ENCODE peak calls at places on chromosomes 11 and 22, in eight cellular contexts. G is NCI-H748 treated with DMSO at 0.1 percent for 48 hours; K is fibroblast of pulmonary artery; T is stimulated activated CD8-positive, alpha-beta memory T cell treated with anti-CD3 and anti-CD28 coated beads, Interleukin-4, amount 100 ng/mL, for 24 hours; N is stimulated activated CD4-positive, alpha-beta T cell treated with anti-CD3 and anti-CD28 coated beads, Interleukin-1b, Interleukin-23, amount 100 ng/mL, for 24 hours; R is WTC11; P is C1 segment of cervical spinal cord; H is hepatic stellate cell. O is an unnamed sample.
A peak's percentile ranks its signal among the peaks of the same experiment; 100 is the strongest.

GRCh38 chr11:73314121-73314948 is 6.3 kb downstream of the ARHGEF17 start:
- DNase-seq in G (no peak), K (peak; percentile 73), T (no peak), N (no peak), R (peak; percentile 28), P (peak; percentile 58), H (peak; percentile 80), O (no peak)

GRCh38 chr22:40759294-40759840 is 59.8 kb downstream of the SLC25A17 start:
- DNase-seq in G (no peak), K (no peak), T (no peak), N (no peak), R (no peak), P (no peak), H (no peak), O (no peak)

GRCh38 chr22:38831166-38831945 is 12.5 kb downstream of the NPTXR start:
- DNase-seq in G (no peak), K (peak; percentile 75), T (no peak), N (no peak), R (no peak), P (no peak), H (no peak), O (no peak)

GRCh38 chr11:13222285-13222684 is 55.3 kb upstream of the BMAL1 start:
- DNase-seq in G (no peak), K (no peak), T (no peak), N (no peak), R (no peak), P (no peak), H (no peak), O (no peak)

GRCh38 chr11:11895672-11896071 is 53.9 kb downstream of the USP47 start:
- DNase-seq in G (no peak), K (peak; percentile 26), T (no peak), N (no peak), R (no peak), P (no peak), H (no peak), O (no peak)

GRCh38 chr22:39349506-39349966 is 255 bp upstream of the SYNGR1 start:
- DNase-seq in G (no peak), K (no peak), T (no peak), N (no peak), R (peak; percentile 56), P (peak; percentile 67), H (peak; percentile 66), O (no peak)

GRCh38 chr11:68461284-68461861 is 821 bp downstream of the PPP6R3 start:
- DNase-seq in G (peak; percentile 34), K (peak; percentile 35), T (no peak), N (no peak), R (no peak), P (peak; percentile 46), H (no peak), O (no peak)

GRCh38 chr11:1060885-1061616 is 13.6 kb upstream of the MUC2 start:
- DNase-seq in G (no peak), K (peak; percentile 71), T (no peak), N (no peak), R (no peak), P (no peak), H (peak; percentile 77), O (no peak)

GRCh38 chr11:1382831-1383607 is 6.7 kb upstream of the BRSK2 start:
- DNase-seq in G (peak; percentile 54), K (peak; percentile 70), T (peak; percentile 69), N (peak; percentile 44), R (peak; percentile 67), P (peak; percentile 69), H (peak; percentile 82), O (peak; percentile 60)

GRCh38 chr11:67451658-67451976 is 912 bp downstream of the GPR152 start:
- DNase-seq in G (no peak), K (no peak), T (no peak), N (no peak), R (no peak), P (no peak), H (no peak), O (no peak)

GRCh38 chr11:2927851-2928604 is 1.2 kb downstream of the PHLDA2 start:
- DNase-seq in G (no peak), K (peak; percentile 29), T (no peak), N (no peak), R (no peak), P (no peak), H (peak; percentile 72), O (no peak)

GRCh38 chr11:65182258-65183170 is 786 bp downstream of the CAPN1 start:
- DNase-seq in G (peak; percentile 18), K (peak; percentile 20), T (no peak), N (no peak), R (peak; percentile 81), P (peak; percentile 17), H (peak; percentile 50), O (no peak)

GRCh38 chr11:11993814-11994213 is 14.6 kb downstream of the DKK3 start:
- DNase-seq in G (no peak), K (peak; percentile 70), T (no peak), N (no peak), R (no peak), P (peak; percentile 53), H (peak; percentile 68), O (no peak)

GRCh38 chr11:41245184-41245583 is 214.3 kb downstream of the LRRC4C start:
- DNase-seq in G (no peak), K (no peak), T (no peak), N (no peak), R (no peak), P (no peak), H (no peak), O (no peak)

GRCh38 chr11:7968686-7969085 is 3.4 kb upstream of the NLRP10 start:
- DNase-seq in G (no peak), K (no peak), T (no peak), N (no peak), R (no peak), P (no peak), H (no peak), O (no peak)

GRCh38 chr11:132028380-132029240 is 658.2 kb downstream of the NTM start:
- DNase-seq in G (peak; percentile 52), K (peak; percentile 78), T (no peak), N (no peak), R (no peak), P (no peak), H (no peak), O (no peak)

GRCh38 chr11:2747236-2748015 is 47.6 kb upstream of the KCNQ1OT1 start:
- DNase-seq in G (no peak), K (no peak), T (no peak), N (no peak), R (no peak), P (no peak), H (no peak), O (no peak)

GRCh38 chr22:37370306-37370979 is 56.8 kb downstream of the ELFN2 start:
- DNase-seq in G (no peak), K (no peak), T (no peak), N (no peak), R (no peak), P (no peak), H (no peak), O (no peak)

GRCh38 chr22:25564979-25565677 is 653 bp downstream of the GRK3 start:
- DNase-seq in G (no peak), K (no peak), T (peak; percentile 1), N (peak; percentile 2), R (peak; percentile 61), P (peak; percentile 27), H (no peak), O (no peak)

GRCh38 chr22:30605449-30606110 is 1.4 kb upstream of the TCN2 start:
- DNase-seq in G (peak; percentile 25), K (peak; percentile 59), T (no peak), N (peak; percentile 17), R (peak; percentile 59), P (peak; percentile 31), H (peak; percentile 66), O (no peak)

GRCh38 chr11:83424376-83425136 is 138.4 kb upstream of the CCDC90B start:
- DNase-seq in G (no peak), K (no peak), T (no peak), N (no peak), R (no peak), P (no peak), H (no peak), O (no peak)

GRCh38 chr22:37566903-37567798 is 6.9 kb downstream of the CDC42EP1 start:
- DNase-seq in G (peak; percentile 19), K (peak; percentile 69), T (peak; percentile 83), N (peak; percentile 84), R (peak; percentile 92), P (peak; percentile 74), H (peak; percentile 72), O (peak; percentile 75)

GRCh38 chr22:19179472-19180048 is 1.0 kb upstream of the SLC25A1 start:
- DNase-seq in G (peak; percentile 64), K (peak; percentile 89), T (no peak), N (no peak), R (peak; percentile 83), P (peak; percentile 71), H (peak; percentile 86), O (no peak)

O was measured in activated naive CD8-positive, alpha-beta T cell treated with anti-CD3 and anti-CD28 coated beads, Interleukin-2, amount 50 U/mL, for 16 hours.